ENCODE peak calls at places on chromosomes 11 and 22, in seven cellular contexts. One of them, this sample, is unnamed.

GRCh38 chr11:78354741-78355705 is 62.6 kb downstream of the GAB2 start:
- DNase-seq in tibial nerve: no peak
- DNase-seq in Calu3: no peak
- DNase-seq in spleen: no peak
- DNase-seq in progenitor cell of endocrine pancreas: no peak
- DNase-seq in CD8-positive, alpha-beta T cell: no peak
- DNase-seq in neural progenitor cell: peak
- DNase-seq in this sample: no peak

GRCh38 chr22:35966314-35967045 is 62.1 kb downstream of the RBFOX2 start:
- DNase-seq in CD8-positive, alpha-beta T cell: no peak
- DNase-seq in progenitor cell of endocrine pancreas: no peak
- DNase-seq in Calu3: no peak
- DNase-seq in neural progenitor cell: no peak
- DNase-seq in spleen: no peak
- DNase-seq in tibial nerve: no peak
- DNase-seq in this sample: no peak

GRCh38 chr11:64204464-64204989 is 2.0 kb upstream of the FERMT3 start:
- DNase-seq in neural progenitor cell: peak
- DNase-seq in tibial nerve: peak
- DNase-seq in spleen: peak
- DNase-seq in CD8-positive, alpha-beta T cell: peak
- DNase-seq in progenitor cell of endocrine pancreas: no peak
- DNase-seq in Calu3: peak
- DNase-seq in this sample: peak

GRCh38 chr11:114447444-114447843 is 8.2 kb downstream of the REXO2 start:
- DNase-seq in progenitor cell of endocrine pancreas: no peak
- DNase-seq in spleen: no peak
- DNase-seq in tibial nerve: no peak
- DNase-seq in CD8-positive, alpha-beta T cell: no peak
- DNase-seq in Calu3: no peak
- DNase-seq in neural progenitor cell: no peak
- DNase-seq in this sample: no peak

GRCh38 chr11:60657880-60658279 is 41.5 kb upstream of the MS4A8 start:
- DNase-seq in tibial nerve: no peak
- DNase-seq in progenitor cell of endocrine pancreas: no peak
- DNase-seq in Calu3: no peak
- DNase-seq in neural progenitor cell: peak
- DNase-seq in spleen: no peak
- DNase-seq in CD8-positive, alpha-beta T cell: no peak
- DNase-seq in this sample: no peak

GRCh38 chr11:132072044-132072879 is 701.8 kb downstream of the NTM start:
- DNase-seq in Calu3: no peak
- DNase-seq in neural progenitor cell: no peak
- DNase-seq in progenitor cell of endocrine pancreas: no peak
- DNase-seq in CD8-positive, alpha-beta T cell: no peak
- DNase-seq in tibial nerve: no peak
- DNase-seq in spleen: no peak
- DNase-seq in this sample: no peak

GRCh38 chr11:39673994-39674393 is 1785.5 kb downstream of the LRRC4C start:
- DNase-seq in progenitor cell of endocrine pancreas: no peak
- DNase-seq in tibial nerve: no peak
- DNase-seq in CD8-positive, alpha-beta T cell: no peak
- DNase-seq in spleen: no peak
- DNase-seq in neural progenitor cell: no peak
- DNase-seq in Calu3: no peak
- DNase-seq in this sample: no peak

GRCh38 chr11:65035579-65035978 is 5.4 kb upstream of the SAC3D1 start:
- DNase-seq in neural progenitor cell: no peak
- DNase-seq in progenitor cell of endocrine pancreas: no peak
- DNase-seq in Calu3: no peak
- DNase-seq in spleen: no peak
- DNase-seq in CD8-positive, alpha-beta T cell: no peak
- DNase-seq in tibial nerve: no peak
- DNase-seq in this sample: no peak

GRCh38 chr11:129881570-129882170 is 13.7 kb downstream of the NFRKB start:
- DNase-seq in neural progenitor cell: peak
- DNase-seq in tibial nerve: no peak
- DNase-seq in progenitor cell of endocrine pancreas: peak
- DNase-seq in spleen: no peak
- DNase-seq in Calu3: peak
- DNase-seq in CD8-positive, alpha-beta T cell: peak
- DNase-seq in this sample: peak

GRCh38 chr11:76225122-76225584 is 18.9 kb upstream of the WNT11 start:
- DNase-seq in spleen: no peak
- DNase-seq in Calu3: no peak
- DNase-seq in CD8-positive, alpha-beta T cell: no peak
- DNase-seq in progenitor cell of endocrine pancreas: no peak
- DNase-seq in neural progenitor cell: no peak
- DNase-seq in tibial nerve: no peak
- DNase-seq in this sample: no peak

GRCh38 chr11:45560153-45560934 is 105.1 kb downstream of the CHST1 start:
- DNase-seq in CD8-positive, alpha-beta T cell: no peak
- DNase-seq in progenitor cell of endocrine pancreas: no peak
- DNase-seq in neural progenitor cell: no peak
- DNase-seq in Calu3: no peak
- DNase-seq in tibial nerve: no peak
- DNase-seq in spleen: no peak
- DNase-seq in this sample: no peak

GRCh38 chr22:46576556-46577351 is 39.3 kb upstream of the CELSR1 start:
- DNase-seq in progenitor cell of endocrine pancreas: peak
- DNase-seq in Calu3: peak
- DNase-seq in tibial nerve: no peak
- DNase-seq in CD8-positive, alpha-beta T cell: peak
- DNase-seq in neural progenitor cell: peak
- DNase-seq in spleen: peak
- DNase-seq in this sample: peak

GRCh38 chr11:100445231-100445735 is 241.8 kb upstream of the ARHGAP42 start:
- DNase-seq in tibial nerve: no peak
- DNase-seq in progenitor cell of endocrine pancreas: no peak
- DNase-seq in Calu3: no peak
- DNase-seq in neural progenitor cell: peak
- DNase-seq in spleen: no peak
- DNase-seq in CD8-positive, alpha-beta T cell: no peak
- DNase-seq in this sample: peak
- TF ChIP-seq CTCF in tibial nerve: no peak
- TF ChIP-seq CTCF in progenitor cell of endocrine pancreas: peak
- TF ChIP-seq CTCF in Calu3: no peak
- TF ChIP-seq CTCF in neural progenitor cell: peak
- TF ChIP-seq CTCF in spleen: no peak
- TF ChIP-seq CTCF in CD8-positive, alpha-beta T cell: no peak
- TF ChIP-seq CTCF in this sample: no peak

GRCh38 chr22:25404556-25404922 is 159.9 kb upstream of the GRK3 start:
- DNase-seq in neural progenitor cell: peak
- DNase-seq in Calu3: peak
- DNase-seq in tibial nerve: no peak
- DNase-seq in spleen: peak
- DNase-seq in progenitor cell of endocrine pancreas: no peak
- DNase-seq in CD8-positive, alpha-beta T cell: no peak
- DNase-seq in this sample: no peak
- TF ChIP-seq CTCF in neural progenitor cell: no peak
- TF ChIP-seq CTCF in Calu3: no peak
- TF ChIP-seq CTCF in tibial nerve: no peak
- TF ChIP-seq CTCF in spleen: no peak
- TF ChIP-seq CTCF in progenitor cell of endocrine pancreas: no peak
- TF ChIP-seq CTCF in CD8-positive, alpha-beta T cell: no peak
- TF ChIP-seq CTCF in this sample: no peak

GRCh38 chr11:120511116-120511803 is at the start of gene GRIK4:
- DNase-seq in spleen: peak
- DNase-seq in tibial nerve: peak
- DNase-seq in progenitor cell of endocrine pancreas: peak
- DNase-seq in neural progenitor cell: peak
- DNase-seq in Calu3: peak
- DNase-seq in CD8-positive, alpha-beta T cell: peak
- DNase-seq in this sample: peak
- TF ChIP-seq CTCF in spleen: peak
- TF ChIP-seq CTCF in tibial nerve: peak
- TF ChIP-seq CTCF in progenitor cell of endocrine pancreas: peak
- TF ChIP-seq CTCF in neural progenitor cell: peak
- TF ChIP-seq CTCF in Calu3: peak
- TF ChIP-seq CTCF in CD8-positive, alpha-beta T cell: peak
- TF ChIP-seq CTCF in this sample: peak

GRCh38 chr11:8032576-8033311 is 45.6 kb downstream of the EIF3F start:
- DNase-seq in CD8-positive, alpha-beta T cell: no peak
- DNase-seq in Calu3: no peak
- DNase-seq in spleen: peak
- DNase-seq in neural progenitor cell: no peak
- DNase-seq in tibial nerve: no peak
- DNase-seq in progenitor cell of endocrine pancreas: no peak
- DNase-seq in this sample: no peak
- TF ChIP-seq CTCF in CD8-positive, alpha-beta T cell: no peak
- TF ChIP-seq CTCF in Calu3: no peak
- TF ChIP-seq CTCF in spleen: no peak
- TF ChIP-seq CTCF in neural progenitor cell: no peak
- TF ChIP-seq CTCF in tibial nerve: no peak
- TF ChIP-seq CTCF in progenitor cell of endocrine pancreas: no peak
- TF ChIP-seq CTCF in this sample: no peak

DNA sequence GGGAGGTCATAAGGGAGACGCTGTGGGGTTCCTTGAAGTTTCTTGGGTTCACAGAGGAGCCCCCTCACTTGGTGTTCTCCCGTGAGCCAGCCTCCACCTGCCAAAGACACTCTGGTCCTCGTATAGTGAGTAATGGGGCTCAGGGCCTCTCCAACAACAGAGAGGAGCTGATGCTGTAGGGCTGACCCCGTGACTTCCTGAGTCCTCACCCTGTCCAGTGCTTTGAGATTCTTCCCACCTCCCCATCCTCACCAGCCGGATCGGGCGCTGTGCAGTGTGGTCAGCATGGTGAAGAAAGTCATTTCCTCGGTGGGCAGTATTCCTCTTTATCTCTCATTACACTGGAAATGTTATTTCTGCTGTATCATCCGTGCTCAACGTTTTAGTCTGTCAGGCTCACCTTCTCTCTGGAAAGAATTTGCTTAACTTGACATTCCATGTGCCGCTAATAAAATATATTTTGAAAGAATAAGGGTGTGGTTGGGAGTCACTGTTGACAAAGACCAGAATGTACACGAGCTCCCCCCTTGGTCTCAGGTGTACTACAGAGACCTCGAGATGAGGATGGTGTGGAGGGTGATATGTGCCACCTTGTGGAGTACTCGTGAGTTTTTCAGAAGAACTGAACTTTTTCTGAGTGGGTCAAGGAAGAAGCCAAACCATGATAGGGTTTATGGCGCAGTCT is 25.7 kb upstream of the SCGB1A1 start:
- DNase-seq in tibial nerve: no peak
- DNase-seq in progenitor cell of endocrine pancreas: no peak
- DNase-seq in CD8-positive, alpha-beta T cell: peak
- DNase-seq in Calu3: peak
- DNase-seq in neural progenitor cell: no peak
- DNase-seq in spleen: no peak
- DNase-seq in this sample: peak
- TF ChIP-seq CTCF in tibial nerve: no peak
- TF ChIP-seq CTCF in progenitor cell of endocrine pancreas: peak
- TF ChIP-seq CTCF in CD8-positive, alpha-beta T cell: peak
- TF ChIP-seq CTCF in Calu3: no peak
- TF ChIP-seq CTCF in neural progenitor cell: no peak
- TF ChIP-seq CTCF in spleen: peak
- TF ChIP-seq CTCF in this sample: peak

GRCh38 chr11:18012314-18012905 is 437 bp downstream of the SERGEF start:
- DNase-seq in tibial nerve: no peak
- DNase-seq in CD8-positive, alpha-beta T cell: peak
- DNase-seq in spleen: no peak
- DNase-seq in progenitor cell of endocrine pancreas: peak
- DNase-seq in Calu3: peak
- DNase-seq in neural progenitor cell: no peak
- DNase-seq in this sample: peak

GRCh38 chr11:18011633-18012313 is 1.1 kb downstream of the SERGEF start:
- DNase-seq in CD8-positive, alpha-beta T cell: peak
- DNase-seq in neural progenitor cell: peak
- DNase-seq in progenitor cell of endocrine pancreas: no peak
- DNase-seq in Calu3: no peak
- DNase-seq in tibial nerve: no peak
- DNase-seq in spleen: peak
- DNase-seq in this sample: no peak

GRCh38 chr11:18012906-18013781 is at the start of gene SERGEF:
- DNase-seq in neural progenitor cell: peak
- DNase-seq in spleen: peak
- DNase-seq in progenitor cell of endocrine pancreas: peak
- DNase-seq in tibial nerve: peak
- DNase-seq in CD8-positive, alpha-beta T cell: peak
- DNase-seq in Calu3: peak
- DNase-seq in this sample: peak

GRCh38 chr11:18010977-18011586 is 1.8 kb downstream of the SERGEF start:
- DNase-seq in progenitor cell of endocrine pancreas: no peak
- DNase-seq in CD8-positive, alpha-beta T cell: no peak
- DNase-seq in Calu3: no peak
- DNase-seq in neural progenitor cell: no peak
- DNase-seq in spleen: no peak
- DNase-seq in tibial nerve: no peak
- DNase-seq in this sample: no peak

GRCh38 chr11:18010271-18010670 is 2.6 kb downstream of the SERGEF start:
- DNase-seq in tibial nerve: no peak
- DNase-seq in Calu3: no peak
- DNase-seq in CD8-positive, alpha-beta T cell: peak
- DNase-seq in progenitor cell of endocrine pancreas: no peak
- DNase-seq in neural progenitor cell: no peak
- DNase-seq in spleen: no peak
- DNase-seq in this sample: no peak
- TF ChIP-seq CTCF in tibial nerve: no peak
- TF ChIP-seq CTCF in Calu3: no peak
- TF ChIP-seq CTCF in CD8-positive, alpha-beta T cell: peak
- TF ChIP-seq CTCF in progenitor cell of endocrine pancreas: no peak
- TF ChIP-seq CTCF in neural progenitor cell: no peak
- TF ChIP-seq CTCF in spleen: no peak
- TF ChIP-seq CTCF in this sample: no peak

DNA sequence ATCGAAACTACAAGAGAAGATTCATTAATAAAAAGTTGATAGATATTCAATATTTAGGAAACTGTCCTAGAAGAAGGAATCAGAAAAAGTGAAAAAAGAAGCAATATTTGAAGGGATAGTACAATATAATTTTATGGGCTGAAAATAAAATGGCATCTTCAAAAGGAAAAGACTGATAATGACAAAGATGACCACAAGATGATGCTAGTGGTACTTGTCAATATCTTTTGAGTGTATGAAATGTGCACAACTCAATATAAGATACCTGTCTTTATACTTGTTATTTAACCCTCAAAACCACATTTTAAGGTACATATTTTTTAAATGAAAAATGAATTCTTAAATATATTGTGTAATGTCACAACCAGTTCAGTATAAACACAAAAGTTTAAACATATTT is 1059.6 kb upstream of the RAG2 start:
- DNase-seq in tibial nerve: no peak
- DNase-seq in neural progenitor cell: no peak
- DNase-seq in Calu3: no peak
- DNase-seq in spleen: no peak
- DNase-seq in progenitor cell of endocrine pancreas: no peak
- DNase-seq in CD8-positive, alpha-beta T cell: no peak
- DNase-seq in this sample: peak
- TF ChIP-seq CTCF in tibial nerve: no peak
- TF ChIP-seq CTCF in neural progenitor cell: peak
- TF ChIP-seq CTCF in Calu3: no peak
- TF ChIP-seq CTCF in spleen: no peak
- TF ChIP-seq CTCF in progenitor cell of endocrine pancreas: peak
- TF ChIP-seq CTCF in CD8-positive, alpha-beta T cell: no peak
- TF ChIP-seq CTCF in this sample: peak